ENCODE peak calls at places on chromosome 22, in seven cellular contexts. S, J, O, Q, G, R and B are unnamed samples.

GRCh38 chr22:22099833-22100812 is 117.5 kb upstream of the TOP3B start:
- DNase-seq in O (no peak), R (no peak), J (no peak), G (no peak), Q (peak), S (peak), B (no peak)

GRCh38 chr22:50525991-50526848 is 822 bp upstream of the SCO2 start:
- DNase-seq in Q (peak), G (no peak), R (peak), O (no peak), S (peak), J (peak), B (peak)

GRCh38 chr22:23691748-23692423 is 1.1 kb downstream of the RGL4 start:
- DNase-seq in S (no peak), Q (no peak), G (no peak), J (no peak), O (no peak), R (no peak), B (peak)

GRCh38 chr22:23268877-23269276 is 88.6 kb downstream of the BCR start:
- DNase-seq in S (no peak), O (no peak), G (no peak), R (no peak), Q (no peak), J (no peak), B (no peak)

GRCh38 chr22:26515938-26516337 is 3.7 kb upstream of the TFIP11 start:
- DNase-seq in Q (no peak), O (no peak), G (no peak), R (no peak), S (no peak), J (no peak), B (no peak)

GRCh38 chr22:25057013-25057881 is 104.7 kb downstream of the KIAA1671 start:
- DNase-seq in Q (peak), O (no peak), J (peak), R (peak), S (peak), G (peak), B (peak)

GRCh38 chr22:18955696-18956095 is 19.6 kb upstream of the PRODH start:
- DNase-seq in R (no peak), Q (no peak), S (no peak), J (no peak), O (no peak), G (no peak), B (no peak)

GRCh38 chr22:17974703-17975372 is 49.5 kb downstream of the MICAL3 start:
- DNase-seq in G (no peak), Q (no peak), O (no peak), J (no peak), S (no peak), R (no peak), B (no peak)

GRCh38 chr22:49747705-49748104 is 80.0 kb downstream of the BRD1 start:
- DNase-seq in R (no peak), O (no peak), Q (no peak), S (no peak), G (no peak), J (no peak), B (no peak)

GRCh38 chr22:49659281-49659923 is 168.3 kb downstream of the BRD1 start:
- DNase-seq in Q (no peak), S (peak), R (no peak), J (no peak), G (no peak), O (no peak), B (no peak)

GRCh38 chr22:46062971-46063631 is 86.1 kb upstream of the WNT7B start:
- DNase-seq in Q (no peak), J (no peak), S (no peak), R (peak), G (no peak), O (no peak), B (no peak)

GRCh38 chr22:28426346-28427132 is 253.1 kb downstream of the TTC28 start:
- DNase-seq in O (no peak), J (no peak), G (no peak), S (no peak), Q (peak), R (no peak), B (no peak)

GRCh38 chr22:47600281-47600680 is 837.8 kb downstream of the TBC1D22A start:
- DNase-seq in R (no peak), O (no peak), J (no peak), Q (no peak), S (no peak), G (no peak), B (peak)

GRCh38 chr22:35380013-35380412 is 883 bp upstream of the HMOX1 start:
- DNase-seq in S (no peak), G (no peak), Q (peak), O (no peak), R (no peak), J (no peak), B (no peak)

GRCh38 chr22:22030493-22031182 is 48.1 kb upstream of the TOP3B start:
- DNase-seq in O (no peak), G (no peak), S (peak), J (peak), R (peak), Q (peak), B (no peak)

GRCh38 chr22:36077261-36077660 is 48.6 kb upstream of the RBFOX2 start:
- DNase-seq in O (no peak), J (no peak), S (no peak), R (no peak), Q (no peak), G (no peak), B (peak)

GRCh38 chr22:27201741-27202140 is 544.4 kb downstream of the MIAT start:
- DNase-seq in S (no peak), J (no peak), G (no peak), Q (no peak), O (no peak), R (no peak), B (no peak)

GRCh38 chr22:29231971-29232959 is 26.6 kb downstream of the EMID1 start:
- DNase-seq in G (no peak), R (peak), O (no peak), Q (peak), S (no peak), J (no peak), B (no peak)

GRCh38 chr22:27755521-27756211 is 45.9 kb downstream of the MN1 start:
- DNase-seq in R (peak), O (no peak), J (no peak), S (no peak), G (no peak), Q (no peak), B (no peak)

GRCh38 chr22:20395181-20395896 is 1.4 kb downstream of the ZNF74 start:
- DNase-seq in Q (no peak), S (no peak), R (no peak), O (no peak), J (no peak), G (no peak), B (no peak)

GRCh38 chr22:45686004-45686403 is 14.4 kb downstream of the ATXN10 start:
- DNase-seq in R (no peak), O (no peak), S (no peak), J (no peak), Q (peak), G (no peak), B (no peak)

GRCh38 chr22:19827341-19828034 is 27.2 kb downstream of the GNB1L start:
- DNase-seq in J (no peak), O (no peak), R (no peak), G (no peak), Q (no peak), S (no peak), B (no peak)